ENCODE peak calls at places on chromosomes 5 and 9, in nine cellular contexts. One of them, this sample, is unnamed. For H3K4me1, the result is how much of the 10 kb centered on the place peaks cover.

GRCh38 chr9:19378647-19379046 is 1.4 kb downstream of the RPS6 start:
- DNase-seq in adrenal gland: no peak
- DNase-seq in SK-N-SH: no peak
- DNase-seq in endothelial cell of umbilical vein: peak
- DNase-seq in GM23338: no peak
- DNase-seq in stomach: no peak
- DNase-seq in mesendoderm: no peak
- DNase-seq in Panc1: no peak
- DNase-seq in transverse colon: no peak
- DNase-seq in this sample: no peak

GRCh38 chr5:142686210-142686734 is 382 bp upstream of the FGF1 start:
- DNase-seq in stomach: no peak
- DNase-seq in transverse colon: no peak
- DNase-seq in mesendoderm: peak
- DNase-seq in GM23338: peak
- DNase-seq in SK-N-SH: peak
- DNase-seq in endothelial cell of umbilical vein: no peak
- DNase-seq in adrenal gland: no peak
- DNase-seq in Panc1: no peak
- DNase-seq in this sample: no peak

GRCh38 chr5:19546521-19546920 is 441.5 kb downstream of the CDH18 start:
- DNase-seq in SK-N-SH: no peak
- DNase-seq in transverse colon: no peak
- DNase-seq in endothelial cell of umbilical vein: no peak
- DNase-seq in stomach: no peak
- DNase-seq in mesendoderm: no peak
- DNase-seq in Panc1: no peak
- DNase-seq in GM23338: no peak
- DNase-seq in adrenal gland: no peak
- DNase-seq in this sample: no peak

GRCh38 chr5:133129192-133129748 is 77.5 kb downstream of the HSPA4 start:
- DNase-seq in mesendoderm: no peak
- DNase-seq in SK-N-SH: peak
- DNase-seq in endothelial cell of umbilical vein: no peak
- DNase-seq in Panc1: no peak
- DNase-seq in stomach: peak
- DNase-seq in GM23338: no peak
- DNase-seq in adrenal gland: no peak
- DNase-seq in transverse colon: no peak
- DNase-seq in this sample: no peak

GRCh38 chr9:113219972-113220371 is 1.1 kb downstream of the FKBP15 start:
- DNase-seq in mesendoderm: no peak
- DNase-seq in transverse colon: no peak
- DNase-seq in SK-N-SH: no peak
- DNase-seq in GM23338: no peak
- DNase-seq in stomach: no peak
- DNase-seq in Panc1: no peak
- DNase-seq in adrenal gland: no peak
- DNase-seq in endothelial cell of umbilical vein: no peak
- DNase-seq in this sample: no peak

GRCh38 chr5:143308726-143309125 is 94.8 kb downstream of the NR3C1 start:
- DNase-seq in endothelial cell of umbilical vein: no peak
- DNase-seq in stomach: no peak
- DNase-seq in SK-N-SH: no peak
- DNase-seq in GM23338: no peak
- DNase-seq in mesendoderm: no peak
- DNase-seq in transverse colon: no peak
- DNase-seq in adrenal gland: no peak
- DNase-seq in Panc1: no peak
- DNase-seq in this sample: no peak

GRCh38 chr5:2375796-2376195 is 375.7 kb downstream of the IRX2 start:
- DNase-seq in stomach: no peak
- DNase-seq in GM23338: no peak
- DNase-seq in Panc1: no peak
- DNase-seq in SK-N-SH: no peak
- DNase-seq in mesendoderm: no peak
- DNase-seq in adrenal gland: no peak
- DNase-seq in transverse colon: no peak
- DNase-seq in endothelial cell of umbilical vein: no peak
- DNase-seq in this sample: no peak

GRCh38 chr9:76116913-76117312 is 226.4 kb downstream of the PCSK5 start:
- DNase-seq in GM23338: no peak
- DNase-seq in SK-N-SH: no peak
- DNase-seq in adrenal gland: no peak
- DNase-seq in mesendoderm: no peak
- DNase-seq in Panc1: no peak
- DNase-seq in stomach: no peak
- DNase-seq in endothelial cell of umbilical vein: no peak
- DNase-seq in transverse colon: no peak
- DNase-seq in this sample: no peak

GRCh38 chr5:159184858-159185381 is 24.4 kb downstream of the RNF145 start:
- DNase-seq in mesendoderm: peak
- DNase-seq in Panc1: no peak
- DNase-seq in transverse colon: no peak
- DNase-seq in adrenal gland: no peak
- DNase-seq in stomach: no peak
- DNase-seq in endothelial cell of umbilical vein: peak
- DNase-seq in SK-N-SH: no peak
- DNase-seq in GM23338: no peak
- DNase-seq in this sample: peak

DNA sequence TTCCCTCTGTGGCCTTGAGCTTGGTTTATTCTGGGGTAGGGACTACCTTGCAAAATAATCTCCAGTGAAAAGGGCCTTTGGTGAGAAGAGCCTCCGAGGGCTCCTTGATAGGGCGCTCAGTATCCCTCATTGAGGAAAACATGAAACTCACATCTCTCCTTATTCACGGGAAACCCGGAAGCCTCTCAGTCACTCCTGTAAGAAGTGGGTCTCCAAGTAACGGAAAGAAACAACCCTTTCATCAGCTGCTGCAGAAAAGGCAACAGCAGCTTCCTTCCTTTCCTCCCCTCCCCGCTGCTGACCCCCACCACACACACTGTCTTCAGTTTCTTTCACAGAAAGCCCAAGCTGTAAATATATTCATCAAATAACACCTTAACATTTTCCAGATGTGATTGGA is 81.5 kb downstream of the C9orf152 start:
- DNase-seq in endothelial cell of umbilical vein: peak
- DNase-seq in SK-N-SH: no peak
- DNase-seq in adrenal gland: no peak
- DNase-seq in mesendoderm: peak
- DNase-seq in Panc1: no peak
- DNase-seq in GM23338: no peak
- DNase-seq in stomach: no peak
- DNase-seq in transverse colon: no peak
- DNase-seq in this sample: no peak
- H3K4me1 ChIP-seq in endothelial cell of umbilical vein: half or more
- H3K4me1 ChIP-seq in SK-N-SH: under half
- H3K4me1 ChIP-seq in adrenal gland: under half
- H3K4me1 ChIP-seq in mesendoderm: under half
- H3K4me1 ChIP-seq in Panc1: under half
- H3K4me1 ChIP-seq in GM23338: half or more
- H3K4me1 ChIP-seq in stomach: under half
- H3K4me1 ChIP-seq in transverse colon: under half
- H3K4me1 ChIP-seq in this sample: under half

GRCh38 chr9:24931894-24932293 is 386.2 kb upstream of the IZUMO3 start:
- DNase-seq in mesendoderm: no peak
- DNase-seq in SK-N-SH: no peak
- DNase-seq in Panc1: no peak
- DNase-seq in endothelial cell of umbilical vein: no peak
- DNase-seq in stomach: no peak
- DNase-seq in GM23338: no peak
- DNase-seq in adrenal gland: no peak
- DNase-seq in transverse colon: no peak
- DNase-seq in this sample: no peak
- H3K4me1 ChIP-seq in mesendoderm: under half
- H3K4me1 ChIP-seq in SK-N-SH: under half
- H3K4me1 ChIP-seq in Panc1: under half
- H3K4me1 ChIP-seq in endothelial cell of umbilical vein: under half
- H3K4me1 ChIP-seq in stomach: under half
- H3K4me1 ChIP-seq in GM23338: under half
- H3K4me1 ChIP-seq in adrenal gland: under half
- H3K4me1 ChIP-seq in transverse colon: under half
- H3K4me1 ChIP-seq in this sample: under half

GRCh38 chr9:105735366-105735765 is 41.0 kb downstream of the TMEM38B start:
- DNase-seq in stomach: no peak
- DNase-seq in GM23338: no peak
- DNase-seq in adrenal gland: no peak
- DNase-seq in endothelial cell of umbilical vein: no peak
- DNase-seq in mesendoderm: no peak
- DNase-seq in transverse colon: no peak
- DNase-seq in SK-N-SH: no peak
- DNase-seq in Panc1: no peak
- DNase-seq in this sample: no peak

GRCh38 chr9:105742088-105742487 is 47.7 kb downstream of the TMEM38B start:
- DNase-seq in mesendoderm: no peak
- DNase-seq in transverse colon: no peak
- DNase-seq in stomach: no peak
- DNase-seq in adrenal gland: no peak
- DNase-seq in GM23338: no peak
- DNase-seq in Panc1: no peak
- DNase-seq in endothelial cell of umbilical vein: no peak
- DNase-seq in SK-N-SH: no peak
- DNase-seq in this sample: no peak

DNA sequence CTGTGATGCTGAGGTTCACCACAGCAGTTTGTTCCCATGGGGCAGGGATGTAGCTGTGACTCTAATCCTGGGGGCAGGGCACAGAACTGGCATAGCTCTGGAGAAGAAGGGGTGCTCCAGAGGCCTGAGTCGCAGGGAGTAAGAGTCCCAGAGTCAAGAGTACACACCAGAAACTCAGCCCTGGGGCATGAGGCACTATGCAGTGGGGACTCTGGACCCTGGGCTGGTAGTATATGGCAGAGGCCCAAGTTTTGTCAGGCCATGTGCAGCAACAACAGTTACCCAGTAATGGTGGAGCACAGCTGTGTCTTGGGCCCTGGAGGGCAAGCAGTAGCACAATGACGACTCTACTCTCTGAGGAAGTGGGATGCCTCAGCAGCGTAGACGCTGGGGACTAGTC is 42.9 kb downstream of the TMEM38B start:
- DNase-seq in adrenal gland: no peak
- DNase-seq in SK-N-SH: no peak
- DNase-seq in Panc1: no peak
- DNase-seq in stomach: no peak
- DNase-seq in GM23338: no peak
- DNase-seq in mesendoderm: no peak
- DNase-seq in transverse colon: no peak
- DNase-seq in endothelial cell of umbilical vein: no peak
- DNase-seq in this sample: no peak
- H3K4me1 ChIP-seq in adrenal gland: under half
- H3K4me1 ChIP-seq in SK-N-SH: under half
- H3K4me1 ChIP-seq in Panc1: under half
- H3K4me1 ChIP-seq in stomach: under half
- H3K4me1 ChIP-seq in GM23338: under half
- H3K4me1 ChIP-seq in mesendoderm: under half
- H3K4me1 ChIP-seq in transverse colon: under half
- H3K4me1 ChIP-seq in endothelial cell of umbilical vein: under half
- H3K4me1 ChIP-seq in this sample: under half

GRCh38 chr9:136079211-136079915 is 15.7 kb downstream of the NACC2 start:
- DNase-seq in GM23338: no peak
- DNase-seq in mesendoderm: no peak
- DNase-seq in Panc1: no peak
- DNase-seq in transverse colon: no peak
- DNase-seq in adrenal gland: peak
- DNase-seq in endothelial cell of umbilical vein: no peak
- DNase-seq in SK-N-SH: peak
- DNase-seq in stomach: no peak
- DNase-seq in this sample: no peak
- H3K4me1 ChIP-seq in GM23338: under half
- H3K4me1 ChIP-seq in mesendoderm: under half
- H3K4me1 ChIP-seq in Panc1: half or more
- H3K4me1 ChIP-seq in transverse colon: under half
- H3K4me1 ChIP-seq in adrenal gland: under half
- H3K4me1 ChIP-seq in endothelial cell of umbilical vein: under half
- H3K4me1 ChIP-seq in SK-N-SH: under half
- H3K4me1 ChIP-seq in stomach: under half
- H3K4me1 ChIP-seq in this sample: under half

GRCh38 chr5:55925181-55925580 is 69.6 kb downstream of the IL6ST start:
- DNase-seq in transverse colon: no peak
- DNase-seq in endothelial cell of umbilical vein: no peak
- DNase-seq in GM23338: no peak
- DNase-seq in adrenal gland: no peak
- DNase-seq in stomach: no peak
- DNase-seq in SK-N-SH: no peak
- DNase-seq in mesendoderm: no peak
- DNase-seq in Panc1: no peak
- DNase-seq in this sample: no peak

GRCh38 chr5:55923177-55923872 is 71.4 kb downstream of the IL6ST start:
- DNase-seq in endothelial cell of umbilical vein: peak
- DNase-seq in stomach: peak
- DNase-seq in Panc1: no peak
- DNase-seq in transverse colon: no peak
- DNase-seq in mesendoderm: peak
- DNase-seq in GM23338: peak
- DNase-seq in SK-N-SH: no peak
- DNase-seq in adrenal gland: peak
- DNase-seq in this sample: peak

GRCh38 chr5:55925677-55926076 is 69.1 kb downstream of the IL6ST start:
- DNase-seq in stomach: no peak
- DNase-seq in endothelial cell of umbilical vein: peak
- DNase-seq in SK-N-SH: no peak
- DNase-seq in transverse colon: no peak
- DNase-seq in mesendoderm: no peak
- DNase-seq in Panc1: no peak
- DNase-seq in adrenal gland: no peak
- DNase-seq in GM23338: no peak
- DNase-seq in this sample: no peak

GRCh38 chr5:55923873-55924500 is 70.8 kb downstream of the IL6ST start:
- DNase-seq in Panc1: no peak
- DNase-seq in adrenal gland: no peak
- DNase-seq in GM23338: no peak
- DNase-seq in endothelial cell of umbilical vein: no peak
- DNase-seq in stomach: no peak
- DNase-seq in SK-N-SH: no peak
- DNase-seq in transverse colon: no peak
- DNase-seq in mesendoderm: no peak
- DNase-seq in this sample: no peak

GRCh38 chr5:55924744-55925143 is 70.0 kb downstream of the IL6ST start:
- DNase-seq in Panc1: no peak
- DNase-seq in GM23338: no peak
- DNase-seq in endothelial cell of umbilical vein: no peak
- DNase-seq in stomach: no peak
- DNase-seq in mesendoderm: no peak
- DNase-seq in SK-N-SH: no peak
- DNase-seq in adrenal gland: no peak
- DNase-seq in transverse colon: no peak
- DNase-seq in this sample: no peak
- H3K4me1 ChIP-seq in Panc1: under half
- H3K4me1 ChIP-seq in GM23338: under half
- H3K4me1 ChIP-seq in endothelial cell of umbilical vein: under half
- H3K4me1 ChIP-seq in stomach: under half
- H3K4me1 ChIP-seq in mesendoderm: under half
- H3K4me1 ChIP-seq in SK-N-SH: under half
- H3K4me1 ChIP-seq in adrenal gland: under half
- H3K4me1 ChIP-seq in transverse colon: under half
- H3K4me1 ChIP-seq in this sample: under half